ENCODE peak calls at places on chromosomes 16 and 17, in five cellular contexts. One of them, this sample, is unnamed.

GRCh38 chr16:57732683-57733082 is 2.9 kb upstream of the KATNB1 start:
- DNase-seq in aorta: no peak
- DNase-seq in H9: no peak
- DNase-seq in A172: no peak
- DNase-seq in germinal center: no peak
- DNase-seq in this sample: no peak

GRCh38 chr17:55144518-55144917 is 120.2 kb upstream of the HLF start:
- DNase-seq in germinal center: no peak
- DNase-seq in aorta: no peak
- DNase-seq in A172: no peak
- DNase-seq in H9: no peak
- DNase-seq in this sample: no peak

GRCh38 chr17:82273327-82274133 is at the start of gene CSNK1D:
- DNase-seq in A172: peak
- DNase-seq in germinal center: peak
- DNase-seq in H9: peak
- DNase-seq in aorta: peak
- DNase-seq in this sample: peak

GRCh38 chr17:63786961-63787711 is 13.2 kb downstream of the DDX42 start:
- DNase-seq in germinal center: no peak
- DNase-seq in H9: no peak
- DNase-seq in A172: no peak
- DNase-seq in aorta: no peak
- DNase-seq in this sample: no peak

GRCh38 chr17:2084766-2085647 is 30.1 kb downstream of the HIC1 start:
- DNase-seq in germinal center: no peak
- DNase-seq in A172: peak
- DNase-seq in aorta: no peak
- DNase-seq in H9: peak
- DNase-seq in this sample: no peak

GRCh38 chr17:35749560-35750412 is 3.3 kb downstream of the GAS2L2 start:
- DNase-seq in aorta: no peak
- DNase-seq in germinal center: no peak
- DNase-seq in H9: peak
- DNase-seq in A172: no peak
- DNase-seq in this sample: peak

GRCh38 chr16:90031931-90032663 is 12.8 kb upstream of the DBNDD1 start:
- DNase-seq in germinal center: no peak
- DNase-seq in H9: no peak
- DNase-seq in A172: no peak
- DNase-seq in aorta: no peak
- DNase-seq in this sample: no peak

GRCh38 chr17:45745843-45746494 is 38.2 kb upstream of the CRHR1 start:
- DNase-seq in A172: no peak
- DNase-seq in aorta: no peak
- DNase-seq in germinal center: no peak
- DNase-seq in H9: peak
- DNase-seq in this sample: no peak

GRCh38 chr16:27852116-27852515 is 211.4 kb downstream of the GSG1L start:
- DNase-seq in H9: no peak
- DNase-seq in A172: no peak
- DNase-seq in germinal center: no peak
- DNase-seq in aorta: no peak
- DNase-seq in this sample: no peak

GRCh38 chr17:76781056-76781982 is 43.4 kb downstream of the MFSD11 start:
- DNase-seq in aorta: no peak
- DNase-seq in germinal center: no peak
- DNase-seq in A172: no peak
- DNase-seq in H9: peak
- DNase-seq in this sample: no peak

GRCh38 chr16:86525696-86526095 is 15.4 kb downstream of the FOXF1 start:
- DNase-seq in H9: no peak
- DNase-seq in germinal center: no peak
- DNase-seq in aorta: no peak
- DNase-seq in A172: no peak
- DNase-seq in this sample: no peak

GRCh38 chr16:3129137-3130131 is 5.4 kb upstream of the ZNF213 start:
- DNase-seq in aorta: peak
- DNase-seq in H9: peak
- DNase-seq in germinal center: peak
- DNase-seq in A172: peak
- DNase-seq in this sample: peak

GRCh38 chr17:20315321-20315720 is 152.0 kb downstream of the LGALS9B start:
- DNase-seq in germinal center: no peak
- DNase-seq in aorta: no peak
- DNase-seq in H9: peak
- DNase-seq in A172: no peak
- DNase-seq in this sample: peak

GRCh38 chr17:27526603-27527002 is 70.4 kb downstream of the KSR1 start:
- DNase-seq in A172: no peak
- DNase-seq in H9: peak
- DNase-seq in germinal center: no peak
- DNase-seq in aorta: peak
- DNase-seq in this sample: no peak

GRCh38 chr16:89358030-89359005 is 132.0 kb downstream of the ANKRD11 start:
- DNase-seq in germinal center: no peak
- DNase-seq in aorta: peak
- DNase-seq in A172: no peak
- DNase-seq in H9: no peak
- DNase-seq in this sample: no peak

GRCh38 chr17:550041-550398 is 164.6 kb downstream of the VPS53 start:
- DNase-seq in H9: no peak
- DNase-seq in aorta: no peak
- DNase-seq in germinal center: no peak
- DNase-seq in A172: peak
- DNase-seq in this sample: no peak

GRCh38 chr16:57579361-57579665 is 36.9 kb downstream of the ADGRG5 start:
- DNase-seq in A172: no peak
- DNase-seq in aorta: no peak
- DNase-seq in germinal center: no peak
- DNase-seq in H9: peak
- DNase-seq in this sample: no peak

GRCh38 chr16:24005577-24005976 is 169.8 kb downstream of the PRKCB start:
- DNase-seq in H9: no peak
- DNase-seq in A172: no peak
- DNase-seq in germinal center: no peak
- DNase-seq in aorta: no peak
- DNase-seq in this sample: no peak

GRCh38 chr16:3542601-3543373 is 34.4 kb downstream of the NLRC3 start:
- DNase-seq in H9: no peak
- DNase-seq in A172: no peak
- DNase-seq in germinal center: no peak
- DNase-seq in aorta: no peak
- DNase-seq in this sample: no peak

GRCh38 chr17:3647251-3647650 is 10.7 kb downstream of the CTNS start:
- DNase-seq in A172: no peak
- DNase-seq in germinal center: no peak
- DNase-seq in H9: no peak
- DNase-seq in aorta: no peak
- DNase-seq in this sample: no peak

GRCh38 chr17:57619061-57619937 is 125.8 kb downstream of the CCDC182 start:
- DNase-seq in A172: peak
- DNase-seq in germinal center: no peak
- DNase-seq in H9: no peak
- DNase-seq in aorta: peak
- DNase-seq in this sample: no peak

GRCh38 chr17:29588561-29589411 is 662 bp downstream of the GIT1 start:
- DNase-seq in germinal center: peak
- DNase-seq in H9: no peak
- DNase-seq in aorta: no peak
- DNase-seq in A172: no peak
- DNase-seq in this sample: peak

GRCh38 chr16:59192551-59193199 is 458.6 kb upstream of the GOT2 start:
- DNase-seq in H9: peak
- DNase-seq in germinal center: no peak
- DNase-seq in A172: no peak
- DNase-seq in aorta: peak
- DNase-seq in this sample: peak

GRCh38 chr16:88455610-88456355 is 2.7 kb downstream of the ZFPM1 start:
- DNase-seq in germinal center: peak
- DNase-seq in aorta: no peak
- DNase-seq in H9: no peak
- DNase-seq in A172: peak
- DNase-seq in this sample: peak

GRCh38 chr17:50209472-50210248 is 8.2 kb upstream of the COL1A1 start:
- DNase-seq in germinal center: no peak
- DNase-seq in H9: peak
- DNase-seq in A172: peak
- DNase-seq in aorta: peak
- DNase-seq in this sample: peak

GRCh38 chr17:48215583-48216139 is 108.1 kb downstream of the SNX11 start:
- DNase-seq in germinal center: no peak
- DNase-seq in A172: peak
- DNase-seq in aorta: no peak
- DNase-seq in H9: peak
- DNase-seq in this sample: peak

GRCh38 chr17:68161644-68162428 is 86.0 kb upstream of the AMZ2 start:
- DNase-seq in A172: peak
- DNase-seq in aorta: no peak
- DNase-seq in germinal center: no peak
- DNase-seq in H9: no peak
- DNase-seq in this sample: no peak